ENCODE peak calls at places on chromosomes 3 and 15, in six cellular contexts. One of them, this sample, is unnamed.

GRCh38 chr3:9147215-9147895 is 102.1 kb downstream of the SRGAP3 start:
- DNase-seq in body of pancreas: no peak
- DNase-seq in tibial artery: no peak
- DNase-seq in PC-9: no peak
- DNase-seq in GM13976: no peak
- DNase-seq in A549: no peak
- DNase-seq in this sample: no peak

GRCh38 chr15:88476635-88477038 is 9.1 kb downstream of the MRPS11 start:
- DNase-seq in tibial artery: no peak
- DNase-seq in PC-9: no peak
- DNase-seq in GM13976: peak
- DNase-seq in A549: peak
- DNase-seq in body of pancreas: peak
- DNase-seq in this sample: peak

GRCh38 chr3:126351771-126352475 is 5.3 kb downstream of the KLF15 start:
- DNase-seq in PC-9: no peak
- DNase-seq in tibial artery: peak
- DNase-seq in body of pancreas: no peak
- DNase-seq in A549: no peak
- DNase-seq in GM13976: no peak
- DNase-seq in this sample: no peak

GRCh38 chr15:69304176-69304533 is 5.4 kb downstream of the PAQR5 start:
- DNase-seq in GM13976: no peak
- DNase-seq in A549: peak
- DNase-seq in body of pancreas: no peak
- DNase-seq in tibial artery: no peak
- DNase-seq in PC-9: peak
- DNase-seq in this sample: no peak

GRCh38 chr3:51388286-51389029 is 2.6 kb upstream of the RBM15B start:
- DNase-seq in A549: peak
- DNase-seq in PC-9: peak
- DNase-seq in body of pancreas: no peak
- DNase-seq in GM13976: no peak
- DNase-seq in tibial artery: no peak
- DNase-seq in this sample: no peak

GRCh38 chr3:48564022-48564421 is 441 bp upstream of the UCN2 start:
- DNase-seq in GM13976: no peak
- DNase-seq in PC-9: no peak
- DNase-seq in A549: peak
- DNase-seq in tibial artery: peak
- DNase-seq in body of pancreas: no peak
- DNase-seq in this sample: no peak

GRCh38 chr3:9211155-9211950 is 38.1 kb downstream of the SRGAP3 start:
- DNase-seq in body of pancreas: no peak
- DNase-seq in PC-9: no peak
- DNase-seq in GM13976: no peak
- DNase-seq in A549: no peak
- DNase-seq in tibial artery: no peak
- DNase-seq in this sample: no peak

GRCh38 chr3:27985369-27986035 is 255.9 kb upstream of the CMC1 start:
- DNase-seq in body of pancreas: no peak
- DNase-seq in A549: no peak
- DNase-seq in GM13976: no peak
- DNase-seq in PC-9: no peak
- DNase-seq in tibial artery: no peak
- DNase-seq in this sample: no peak

GRCh38 chr15:67824900-67825879 is at the start of gene SKOR1:
- DNase-seq in body of pancreas: no peak
- DNase-seq in PC-9: no peak
- DNase-seq in A549: peak
- DNase-seq in GM13976: peak
- DNase-seq in tibial artery: no peak
- DNase-seq in this sample: no peak

GRCh38 chr15:52855157-52855556 is 65.0 kb upstream of the ONECUT1 start:
- DNase-seq in PC-9: no peak
- DNase-seq in A549: no peak
- DNase-seq in tibial artery: no peak
- DNase-seq in body of pancreas: no peak
- DNase-seq in GM13976: no peak
- DNase-seq in this sample: no peak

GRCh38 chr15:36966704-36967103 is 133.6 kb downstream of the MEIS2 start:
- DNase-seq in body of pancreas: no peak
- DNase-seq in tibial artery: no peak
- DNase-seq in PC-9: no peak
- DNase-seq in A549: no peak
- DNase-seq in GM13976: no peak
- DNase-seq in this sample: no peak

GRCh38 chr3:72655758-72656157 is 192.5 kb downstream of the SHQ1 start:
- DNase-seq in tibial artery: no peak
- DNase-seq in PC-9: no peak
- DNase-seq in body of pancreas: no peak
- DNase-seq in A549: no peak
- DNase-seq in GM13976: no peak
- DNase-seq in this sample: no peak

GRCh38 chr15:64895285-64896065 is 16.2 kb upstream of the ANKDD1A start:
- DNase-seq in tibial artery: no peak
- DNase-seq in GM13976: peak
- DNase-seq in PC-9: no peak
- DNase-seq in body of pancreas: no peak
- DNase-seq in A549: no peak
- DNase-seq in this sample: no peak

GRCh38 chr3:101780661-101781060 is 1.6 kb downstream of the NXPE3 start:
- DNase-seq in A549: peak
- DNase-seq in tibial artery: no peak
- DNase-seq in GM13976: no peak
- DNase-seq in PC-9: no peak
- DNase-seq in body of pancreas: no peak
- DNase-seq in this sample: no peak

GRCh38 chr3:46059432-46059831 is 32.1 kb upstream of the XCR1 start:
- DNase-seq in body of pancreas: no peak
- DNase-seq in A549: no peak
- DNase-seq in GM13976: no peak
- DNase-seq in tibial artery: no peak
- DNase-seq in PC-9: no peak
- DNase-seq in this sample: no peak

GRCh38 chr15:101170568-101171350 is 81.1 kb downstream of the CHSY1 start:
- DNase-seq in body of pancreas: no peak
- DNase-seq in PC-9: no peak
- DNase-seq in GM13976: no peak
- DNase-seq in tibial artery: peak
- DNase-seq in A549: no peak
- DNase-seq in this sample: no peak

GRCh38 chr3:187648177-187648576 is 22.0 kb downstream of the SST start:
- DNase-seq in body of pancreas: no peak
- DNase-seq in tibial artery: no peak
- DNase-seq in GM13976: peak
- DNase-seq in PC-9: no peak
- DNase-seq in A549: no peak
- DNase-seq in this sample: no peak

GRCh38 chr15:38864827-38865604 is 300.4 kb upstream of the RASGRP1 start:
- DNase-seq in body of pancreas: no peak
- DNase-seq in A549: no peak
- DNase-seq in tibial artery: peak
- DNase-seq in GM13976: no peak
- DNase-seq in PC-9: no peak
- DNase-seq in this sample: no peak
- TF ChIP-seq CTCF in body of pancreas: no peak
- TF ChIP-seq CTCF in A549: no peak
- TF ChIP-seq CTCF in tibial artery: no peak
- TF ChIP-seq CTCF in GM13976: no peak
- TF ChIP-seq CTCF in PC-9: no peak
- TF ChIP-seq CTCF in this sample: no peak

GRCh38 chr3:30747771-30748281 is 141.4 kb downstream of the TGFBR2 start:
- DNase-seq in body of pancreas: no peak
- DNase-seq in tibial artery: no peak
- DNase-seq in GM13976: no peak
- DNase-seq in A549: peak
- DNase-seq in PC-9: peak
- DNase-seq in this sample: no peak
- TF ChIP-seq CTCF in body of pancreas: peak
- TF ChIP-seq CTCF in tibial artery: peak
- TF ChIP-seq CTCF in GM13976: no peak
- TF ChIP-seq CTCF in A549: peak
- TF ChIP-seq CTCF in PC-9: peak
- TF ChIP-seq CTCF in this sample: peak

DNA sequence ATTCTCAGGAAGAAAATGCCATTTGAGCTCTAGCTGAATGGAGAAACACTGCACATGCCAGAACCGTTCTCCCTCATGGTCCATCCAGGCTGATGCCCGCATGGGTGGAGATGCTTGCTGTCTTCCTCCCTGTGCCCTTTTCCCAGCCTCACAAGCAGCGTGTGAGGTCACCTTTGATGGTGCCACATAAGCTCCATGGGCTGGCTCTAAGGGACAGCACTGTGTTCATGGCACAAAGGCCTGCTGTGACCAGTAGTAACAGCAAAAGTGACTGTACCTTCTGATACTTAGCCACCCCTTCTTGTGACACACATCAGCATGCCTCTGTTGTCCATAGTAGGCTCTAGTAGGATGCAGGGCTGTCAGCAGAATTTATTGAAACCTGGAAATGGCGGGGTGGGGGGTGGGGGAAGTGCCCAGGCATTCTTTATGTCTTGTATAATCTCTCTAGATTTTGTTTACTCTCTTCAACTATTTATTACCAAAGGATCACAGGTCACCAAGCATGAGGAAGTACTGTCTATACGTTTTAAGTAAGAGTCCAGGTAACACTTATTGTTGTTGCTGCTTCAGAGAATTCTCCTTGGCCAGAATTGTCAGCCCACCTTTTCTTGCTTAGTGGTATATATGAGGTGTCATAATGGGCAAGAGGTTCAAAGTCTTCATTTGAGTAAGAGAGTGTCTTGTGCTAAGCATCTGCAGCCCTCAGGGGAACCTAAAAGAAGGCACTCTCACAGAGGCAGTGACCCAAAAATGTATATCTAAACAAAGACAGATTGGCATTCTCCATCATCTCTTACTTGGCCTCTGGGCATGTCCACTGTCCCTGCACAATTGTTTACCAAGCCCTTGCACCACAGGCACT is 56.5 kb downstream of the RAB7A start:
- DNase-seq in tibial artery: no peak
- DNase-seq in PC-9: peak
- DNase-seq in GM13976: no peak
- DNase-seq in body of pancreas: no peak
- DNase-seq in A549: no peak
- DNase-seq in this sample: no peak
- TF ChIP-seq CTCF in tibial artery: no peak
- TF ChIP-seq CTCF in PC-9: no peak
- TF ChIP-seq CTCF in GM13976: no peak
- TF ChIP-seq CTCF in body of pancreas: no peak
- TF ChIP-seq CTCF in A549: no peak
- TF ChIP-seq CTCF in this sample: no peak

GRCh38 chr15:56495050-56495449 is 30.1 kb upstream of the MNS1 start:
- DNase-seq in tibial artery: no peak
- DNase-seq in body of pancreas: no peak
- DNase-seq in GM13976: no peak
- DNase-seq in A549: no peak
- DNase-seq in PC-9: no peak
- DNase-seq in this sample: no peak

GRCh38 chr15:56496635-56497034 is 31.7 kb upstream of the MNS1 start:
- DNase-seq in PC-9: no peak
- DNase-seq in A549: peak
- DNase-seq in tibial artery: peak
- DNase-seq in GM13976: peak
- DNase-seq in body of pancreas: no peak
- DNase-seq in this sample: no peak

GRCh38 chr15:56492786-56493555 is 28.0 kb upstream of the MNS1 start:
- DNase-seq in A549: no peak
- DNase-seq in body of pancreas: no peak
- DNase-seq in PC-9: no peak
- DNase-seq in GM13976: no peak
- DNase-seq in tibial artery: no peak
- DNase-seq in this sample: no peak

GRCh38 chr15:56490461-56490860 is 25.5 kb upstream of the MNS1 start:
- DNase-seq in tibial artery: no peak
- DNase-seq in body of pancreas: no peak
- DNase-seq in GM13976: no peak
- DNase-seq in PC-9: no peak
- DNase-seq in A549: no peak
- DNase-seq in this sample: no peak

GRCh38 chr15:56491110-56491722 is 26.3 kb upstream of the MNS1 start:
- DNase-seq in body of pancreas: peak
- DNase-seq in GM13976: peak
- DNase-seq in PC-9: peak
- DNase-seq in tibial artery: peak
- DNase-seq in A549: peak
- DNase-seq in this sample: peak
- TF ChIP-seq CTCF in body of pancreas: peak
- TF ChIP-seq CTCF in GM13976: peak
- TF ChIP-seq CTCF in PC-9: peak
- TF ChIP-seq CTCF in tibial artery: peak
- TF ChIP-seq CTCF in A549: peak
- TF ChIP-seq CTCF in this sample: peak

DNA sequence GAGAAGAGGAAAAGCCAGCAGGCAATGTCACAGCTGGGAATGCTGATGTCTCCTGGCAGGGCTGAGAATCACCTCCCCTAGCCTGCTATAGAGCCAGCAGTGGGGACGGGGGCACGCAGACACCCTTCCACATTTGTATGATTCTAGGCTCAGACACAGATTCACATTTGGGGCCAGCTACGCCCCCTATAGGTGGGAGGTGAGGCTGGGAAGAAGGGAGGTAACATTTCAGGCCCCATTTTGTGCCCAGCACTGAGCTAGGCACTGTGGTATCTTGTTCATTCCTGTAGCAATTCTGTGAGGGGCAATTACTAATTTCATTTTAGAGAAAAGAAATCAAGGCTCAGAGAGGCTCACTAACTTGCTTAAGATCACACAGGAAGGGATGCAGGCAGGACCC is 15.9 kb upstream of the ACAD9 start:
- DNase-seq in tibial artery: no peak
- DNase-seq in GM13976: no peak
- DNase-seq in PC-9: no peak
- DNase-seq in A549: no peak
- DNase-seq in body of pancreas: no peak
- DNase-seq in this sample: no peak
- TF ChIP-seq CTCF in tibial artery: no peak
- TF ChIP-seq CTCF in GM13976: no peak
- TF ChIP-seq CTCF in PC-9: peak
- TF ChIP-seq CTCF in A549: no peak
- TF ChIP-seq CTCF in body of pancreas: no peak
- TF ChIP-seq CTCF in this sample: peak

DNA sequence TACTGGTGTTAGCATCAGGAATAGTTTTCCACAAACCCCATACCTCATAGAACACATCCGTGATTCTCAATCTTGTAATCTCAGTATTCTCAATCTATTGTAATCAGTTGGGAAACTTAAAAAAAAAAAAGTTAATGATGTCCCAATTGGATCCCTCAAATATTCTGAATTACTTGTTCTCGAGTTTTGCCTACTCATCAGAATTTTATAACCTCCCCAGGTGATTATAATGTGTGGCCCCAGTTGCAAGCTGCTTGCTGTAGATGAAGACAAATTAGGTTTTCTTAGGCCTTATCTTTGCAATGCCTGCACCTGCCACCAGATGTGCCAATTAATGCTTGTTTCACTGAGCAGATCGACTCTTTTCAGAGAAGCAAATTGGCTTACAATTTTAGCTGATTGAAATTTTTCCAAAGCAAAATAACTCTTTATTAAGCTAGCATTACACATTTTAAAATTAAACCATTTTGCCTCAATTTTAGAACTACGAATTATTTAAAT is 19.0 kb upstream of the DIPK2A start:
- DNase-seq in GM13976: no peak
- DNase-seq in body of pancreas: no peak
- DNase-seq in A549: no peak
- DNase-seq in tibial artery: no peak
- DNase-seq in PC-9: no peak
- DNase-seq in this sample: no peak
- TF ChIP-seq CTCF in GM13976: no peak
- TF ChIP-seq CTCF in body of pancreas: no peak
- TF ChIP-seq CTCF in A549: no peak
- TF ChIP-seq CTCF in tibial artery: no peak
- TF ChIP-seq CTCF in PC-9: no peak
- TF ChIP-seq CTCF in this sample: peak

This sample was measured in neural crest cell.